ENCODE peak calls at places on chromosomes 13 and 19, in four cellular contexts. P is HCT116, D is Karpas-422, H is neuronal stem cell. Y is an unnamed sample.

GRCh38 chr13:97194473-97194872 is 27.7 kb upstream of the MBNL2 start:
- DNase-seq in D (no peak), H (no peak), P (peak; percentile 48), Y (no peak)

GRCh38 chr19:1112254-1113208 is 8.7 kb downstream of the GPX4 start:
- DNase-seq in D (no peak), H (no peak), P (no peak), Y (no peak)

GRCh38 chr19:3178973-3179738 is 587 bp downstream of the S1PR4 start:
- DNase-seq in H (no peak), P (no peak), D (no peak), Y (peak; percentile 53)

GRCh38 chr19:873084-874019 is 13.9 kb downstream of the CFD start:
- DNase-seq in D (peak; percentile 91), P (peak; percentile 56), H (no peak), Y (no peak)

GRCh38 chr19:47725759-47726401 is 12.7 kb downstream of the EHD2 start:
- DNase-seq in H (no peak), D (no peak), P (no peak), Y (no peak)

GRCh38 chr19:7831452-7831851 is 1.4 kb downstream of the EVI5L start:
- DNase-seq in H (peak; percentile 38), D (peak; percentile 53), P (peak; percentile 66), Y (peak; percentile 97)

GRCh38 chr19:51690359-51691121 is 2.6 kb upstream of the SPACA6 start:
- DNase-seq in H (peak; percentile 85), P (no peak), D (peak; percentile 86), Y (peak; percentile 96)

GRCh38 chr13:46281779-46282178 is 70.1 kb downstream of the LRRC63 start:
- DNase-seq in P (no peak), H (no peak), D (no peak), Y (no peak)

GRCh38 chr19:10270180-10270615 is 722 bp upstream of the ICAM1 start:
- DNase-seq in P (no peak), D (peak; percentile 36), H (no peak), Y (peak; percentile 85)

GRCh38 chr13:27053902-27054595 is 117.6 kb downstream of the USP12 start:
- DNase-seq in P (peak; percentile 41), D (no peak), H (no peak), Y (peak; percentile 91)

GRCh38 chr19:34676697-34677385 is at the start of gene SCGB2B2:
- DNase-seq in P (peak; percentile 80), H (no peak), D (no peak), Y (peak; percentile 93)

GRCh38 chr13:31073859-31074718 is 87.6 kb downstream of the HSPH1 start:
- DNase-seq in H (peak; percentile 15), D (no peak), P (no peak), Y (peak; percentile 35)

GRCh38 chr19:33405491-33406461 is 32.3 kb downstream of the CEBPG start:
- DNase-seq in D (no peak), P (no peak), H (no peak), Y (peak; percentile 86)

DNA sequence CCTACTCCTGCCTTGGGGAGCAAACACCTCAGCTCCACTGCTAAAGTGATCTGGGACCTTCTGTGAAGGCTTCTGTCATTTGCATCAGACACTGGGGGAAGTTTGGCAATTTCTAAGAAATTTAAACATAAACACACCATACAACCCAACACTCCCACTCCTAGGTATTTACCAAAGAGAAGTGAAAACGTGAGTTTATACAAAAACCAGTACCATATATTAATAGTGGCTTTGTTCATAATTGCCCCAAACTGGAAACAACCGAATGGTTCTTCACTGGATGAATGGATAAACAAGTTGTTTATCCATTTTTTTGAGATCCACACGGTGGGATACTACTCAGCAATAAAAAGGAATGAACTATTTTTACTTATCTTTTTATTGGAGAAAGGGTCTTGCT is 7.4 kb upstream of the TYROBP start:
- DNase-seq in H (no peak), D (no peak), P (no peak), Y (no peak)
- H3K4me2 ChIP-seq in H (no peak overlapping the region), D (no peak overlapping the region), P (no peak overlapping the region), Y (no peak overlapping the region)

GRCh38 chr13:66128201-66128600 is 1101.9 kb downstream of the PCDH9 start:
- DNase-seq in H (no peak), D (no peak), P (no peak), Y (no peak)

GRCh38 chr13:66128692-66129269 is 1101.4 kb downstream of the PCDH9 start:
- DNase-seq in H (no peak), D (no peak), P (no peak), Y (no peak)
- H3K4me2 ChIP-seq in H (no peak overlapping the region), D (no peak overlapping the region), P (no peak overlapping the region), Y (no peak overlapping the region)

GRCh38 chr13:106540613-106541012 is 5.2 kb upstream of the EFNB2 start:
- DNase-seq in H (no peak), D (no peak), P (no peak), Y (no peak)
- H3K4me2 ChIP-seq in H (no peak overlapping the region), D (no peak overlapping the region), P (no peak overlapping the region), Y (no peak overlapping the region)

GRCh38 chr13:57629821-57630235 is 1.7 kb upstream of the PCDH17 start:
- DNase-seq in P (no peak), D (no peak), H (peak; percentile 97), Y (peak; percentile 95)
- H3K4me2 ChIP-seq in P (no peak overlapping the region), D (no peak overlapping the region), H (peak overlapping the region; percentile 96), Y (peak overlapping the region; percentile 80)

DNA sequence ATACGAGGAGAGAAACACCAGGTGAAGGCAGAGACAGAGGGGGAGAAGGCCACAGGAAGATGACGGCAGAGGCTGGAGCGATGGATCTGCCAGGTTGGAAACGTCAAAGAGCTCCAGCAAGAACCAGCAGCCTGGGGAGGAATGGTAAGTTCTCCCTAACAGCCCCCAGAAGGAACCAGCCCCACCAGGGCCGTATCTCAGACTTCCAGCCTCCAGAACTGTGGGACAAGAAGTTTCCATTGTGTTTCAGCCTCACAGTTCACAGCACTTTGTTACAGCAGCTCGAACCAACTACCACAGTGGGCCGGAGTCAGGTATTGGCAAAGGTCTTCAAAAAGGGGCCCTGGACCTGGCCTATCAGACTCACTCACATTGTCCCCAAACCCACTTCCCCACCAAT is 89.2 kb upstream of the GPR183 start:
- DNase-seq in P (no peak), H (no peak), D (no peak), Y (no peak)
- H3K4me2 ChIP-seq in P (no peak overlapping the region), H (no peak overlapping the region), D (no peak overlapping the region), Y (no peak overlapping the region)

Y was measured in osteoblast.